ENCODE peak calls at places on chromosomes 5 and 9, in seven cellular contexts. J is MV-4-11; K is aorta; M is effector memory CD4-positive, alpha-beta T cell; C is erythroblast; V is DMS 273 treated with DMSO at 0.1 percent for 48 hours; L is tibial artery. W is an unnamed sample.

GRCh38 chr9:112378441-112379176 is 1.3 kb upstream of the HSDL2 start:
- DNase-seq in L (no peak), V (no peak), C (peak; percentile 54), M (no peak), K (peak; percentile 36), J (no peak), W (peak; percentile 52)

GRCh38 chr9:82997471-82998140 is 65.3 kb downstream of the RASEF start:
- DNase-seq in M (no peak), C (no peak), K (no peak), J (no peak), V (no peak), L (no peak), W (no peak)

GRCh38 chr9:102054811-102055210 is 316.4 kb upstream of the GRIN3A start:
- DNase-seq in K (no peak), J (no peak), C (no peak), V (no peak), L (no peak), M (no peak), W (no peak)

GRCh38 chr9:115264333-115264732 is 146.4 kb upstream of the TNC start:
- DNase-seq in C (no peak), J (no peak), V (no peak), K (no peak), M (no peak), L (no peak), W (no peak)

GRCh38 chr5:10158886-10159285 is 90.8 kb downstream of the ATPSCKMT start:
- DNase-seq in K (no peak), M (no peak), J (no peak), V (no peak), L (no peak), C (no peak), W (no peak)

GRCh38 chr5:124735169-124735858 is 11.1 kb downstream of the ZNF608 start:
- DNase-seq in M (no peak), L (no peak), C (no peak), K (no peak), V (peak; percentile 94), J (no peak), W (peak; percentile 94)

GRCh38 chr5:969421-969839 is 39.2 kb upstream of the NKD2 start:
- DNase-seq in L (no peak), C (no peak), M (no peak), J (no peak), K (peak; percentile 56), V (peak; percentile 72), W (no peak)

GRCh38 chr5:158194561-158194961 is 335.6 kb upstream of the CLINT1 start:
- DNase-seq in J (no peak), C (no peak), L (no peak), V (no peak), M (no peak), K (no peak), W (no peak)

GRCh38 chr5:6747103-6747502 is 33.9 kb downstream of the TENT4A start:
- DNase-seq in L (no peak), J (no peak), C (no peak), V (no peak), M (no peak), K (no peak), W (no peak)

GRCh38 chr5:33180900-33181299 is 259.9 kb upstream of the TARS1 start:
- DNase-seq in K (no peak), L (no peak), M (no peak), J (no peak), C (peak; percentile 12), V (no peak), W (peak; percentile 7)

GRCh38 chr9:16688814-16689213 is 181.7 kb downstream of the BNC2 start:
- DNase-seq in C (no peak), L (no peak), K (no peak), M (no peak), J (no peak), V (no peak), W (no peak)

GRCh38 chr5:149317281-149318048 is 27.8 kb upstream of the GRPEL2 start:
- DNase-seq in J (peak; percentile 35), C (peak; percentile 41), L (no peak), K (no peak), M (no peak), V (peak; percentile 6), W (peak; percentile 30)

GRCh38 chr5:124665035-124665434 is 81.4 kb downstream of the ZNF608 start:
- DNase-seq in V (no peak), C (no peak), J (no peak), L (no peak), M (no peak), K (no peak), W (no peak)

GRCh38 chr9:6049798-6050197 is 34.4 kb upstream of the RANBP6 start:
- DNase-seq in C (peak; percentile 63), K (no peak), M (no peak), J (peak; percentile 29), V (no peak), L (no peak), W (peak; percentile 46)

GRCh38 chr5:181173420-181174342 is 26.3 kb downstream of the OR2V2 start:
- DNase-seq in L (no peak), J (no peak), V (no peak), K (peak; percentile 27), C (no peak), M (no peak), W (peak; percentile 96)

GRCh38 chr5:67353500-67353931 is 156.9 kb upstream of the CD180 start:
- DNase-seq in K (no peak), V (no peak), C (no peak), M (no peak), L (no peak), J (no peak), W (no peak)

GRCh38 chr9:117734523-117735314 is 30.5 kb downstream of the TLR4 start:
- DNase-seq in C (no peak), J (no peak), V (no peak), K (no peak), L (no peak), M (no peak), W (no peak)

GRCh38 chr5:60196382-60197113 is 303.0 kb upstream of the PDE4D start:
- DNase-seq in K (peak; percentile 69), C (no peak), M (no peak), L (peak; percentile 49), J (peak; percentile 85), V (peak; percentile 32), W (no peak)

GRCh38 chr9:14014744-14015143 is 299.2 kb downstream of the NFIB start:
- DNase-seq in V (no peak), L (no peak), J (no peak), M (no peak), C (no peak), K (no peak), W (no peak)

GRCh38 chr9:117092582-117092981 is 322.3 kb downstream of the ASTN2 start:
- DNase-seq in J (no peak), C (no peak), M (no peak), K (no peak), V (no peak), L (no peak), W (peak; percentile 38)

GRCh38 chr5:80697100-80697499 is 42.3 kb upstream of the DHFR start:
- DNase-seq in V (no peak), L (no peak), K (no peak), C (no peak), J (no peak), M (no peak), W (no peak)

GRCh38 chr5:139684350-139684880 is 36.3 kb downstream of the CXXC5 start:
- DNase-seq in C (no peak), V (no peak), M (no peak), L (no peak), J (peak; percentile 19), K (no peak), W (no peak)

GRCh38 chr9:79224672-79225433 is 346.9 kb upstream of the TLE4 start:
- DNase-seq in J (peak; percentile 87), C (no peak), K (no peak), V (no peak), M (no peak), L (no peak), W (no peak)

GRCh38 chr5:168177831-168178450 is 113.5 kb upstream of the WWC1 start:
- DNase-seq in L (no peak), J (no peak), C (no peak), M (no peak), V (no peak), K (no peak), W (peak; percentile 93)

GRCh38 chr9:120538339-120538738 is 41.6 kb downstream of the CDK5RAP2 start:
- DNase-seq in V (no peak), M (no peak), K (no peak), L (no peak), C (no peak), J (no peak), W (peak; percentile 5)

GRCh38 chr9:137021979-137022619 is 5.9 kb downstream of the ABCA2 start:
- DNase-seq in M (peak; percentile 77), C (peak; percentile 83), K (no peak), L (no peak), V (no peak), J (peak; percentile 85), W (peak; percentile 89)

GRCh38 chr9:22863736-22864135 is 417.1 kb downstream of the DMRTA1 start:
- DNase-seq in V (no peak), K (no peak), L (no peak), M (no peak), C (no peak), J (no peak), W (no peak)

GRCh38 chr9:68515304-68516017 is 25.2 kb downstream of the TMEM252 start:
- DNase-seq in C (no peak), M (no peak), K (no peak), J (peak; percentile 17), V (no peak), L (peak; percentile 47), W (no peak)